ENCODE peak calls at places on chromosomes 2 and 18, in eight cellular contexts. Z is activated T-helper 1 cell treated with anti-CD3 and anti-CD28 coated beads, Interleukin-2, amount 50 U/mL, for 16 hours; W is left ventricle myocardium superior; N is stimulated activated CD4-positive, alpha-beta T cell treated with anti-CD3 and anti-CD28 coated beads, Interleukin-4, amount 100 ng/mL, for 4 hours; Y is HCT116; U is activated CD4-positive, alpha-beta T cell treated with anti-CD3 and anti-CD28 coated beads, Interleukin-2, amount 50 U/mL, for 48 hours; O is breast epithelium; Q is activated T-cell treated with anti-CD3 and anti-CD28 coated beads for 24 hours. J is an unnamed sample.

GRCh38 chr18:21243041-21243431 is 1.0 kb downstream of the GREB1L start:
- DNase-seq in Y (no peak), U (no peak), Q (no peak), O (no peak), N (no peak), W (no peak), Z (no peak), J (no peak)

GRCh38 chr18:41938445-41938844 is 16.6 kb upstream of the PIK3C3 start:
- DNase-seq in N (no peak), Z (no peak), U (no peak), W (no peak), O (no peak), Q (no peak), Y (no peak), J (no peak)

GRCh38 chr18:49021433-49022129 is 70.8 kb upstream of the SMAD7 start:
- DNase-seq in N (peak; percentile 47), Y (peak; percentile 83), U (peak; percentile 77), O (peak; percentile 45), Z (no peak), W (peak; percentile 59), Q (peak; percentile 35), J (peak; percentile 86)

GRCh38 chr2:234410526-234410925 is 86.4 kb downstream of the ARL4C start:
- DNase-seq in N (no peak), W (no peak), Z (no peak), O (no peak), Q (no peak), Y (no peak), U (no peak), J (no peak)

GRCh38 chr2:9170458-9171130 is 36.0 kb upstream of the ASAP2 start:
- DNase-seq in O (no peak), N (no peak), Y (no peak), W (no peak), Z (no peak), Q (no peak), U (no peak), J (no peak)

GRCh38 chr2:50975546-50975945 is 56.4 kb downstream of the NRXN1 start:
- DNase-seq in Y (no peak), U (no peak), Q (no peak), N (no peak), W (no peak), Z (no peak), O (no peak), J (no peak)

GRCh38 chr18:44937985-44938384 is 257.3 kb downstream of the SETBP1 start:
- DNase-seq in U (no peak), N (no peak), Y (no peak), O (no peak), Z (no peak), W (no peak), Q (no peak), J (no peak)

GRCh38 chr2:200905618-200906296 is 16.6 kb downstream of the NIF3L1 start:
- DNase-seq in O (peak; percentile 32), Z (no peak), N (peak; percentile 42), Y (peak; percentile 69), Q (peak; percentile 26), W (peak; percentile 77), U (peak; percentile 73), J (no peak)

GRCh38 chr2:104872866-104873688 is 19.2 kb downstream of the POU3F3 start:
- DNase-seq in Q (peak; percentile 37), U (peak; percentile 60), Y (peak; percentile 10), O (peak; percentile 53), Z (no peak), N (peak; percentile 31), W (peak; percentile 53), J (no peak)